ENCODE peak calls at places on chromosomes 16 and 17, in five cellular contexts. One of them, this sample, is unnamed. For H3K4me1, the result is how much of the 10 kb centered on the place peaks cover.

GRCh38 chr16:77443834-77444460 is 9.1 kb upstream of the ADAMTS18 start:
- DNase-seq in IMR-90: no peak
- DNase-seq in ovary: no peak
- DNase-seq in heart right ventricle: no peak
- DNase-seq in transverse colon: no peak
- DNase-seq in this sample: no peak

GRCh38 chr16:85379041-85380001 is 233.8 kb upstream of the GSE1 start:
- DNase-seq in IMR-90: no peak
- DNase-seq in ovary: no peak
- DNase-seq in heart right ventricle: no peak
- DNase-seq in transverse colon: no peak
- DNase-seq in this sample: no peak

GRCh38 chr16:84058664-84059063 is 16.1 kb upstream of the SLC38A8 start:
- DNase-seq in IMR-90: no peak
- DNase-seq in ovary: no peak
- DNase-seq in heart right ventricle: peak
- DNase-seq in transverse colon: no peak
- DNase-seq in this sample: peak

GRCh38 chr16:53924311-53924860 is 220.4 kb downstream of the FTO start:
- DNase-seq in IMR-90: no peak
- DNase-seq in ovary: no peak
- DNase-seq in heart right ventricle: no peak
- DNase-seq in transverse colon: no peak
- DNase-seq in this sample: no peak

GRCh38 chr16:3035972-3036725 is 595 bp downstream of the BICDL2 start:
- DNase-seq in IMR-90: no peak
- DNase-seq in ovary: no peak
- DNase-seq in heart right ventricle: no peak
- DNase-seq in transverse colon: peak
- DNase-seq in this sample: peak

GRCh38 chr16:56332464-56333079 is 92.8 kb downstream of the AMFR start:
- DNase-seq in IMR-90: peak
- DNase-seq in ovary: peak
- DNase-seq in heart right ventricle: peak
- DNase-seq in transverse colon: peak
- DNase-seq in this sample: peak

GRCh38 chr17:10018461-10018891 is 113.4 kb upstream of the RCVRN start:
- DNase-seq in IMR-90: no peak
- DNase-seq in ovary: no peak
- DNase-seq in heart right ventricle: no peak
- DNase-seq in transverse colon: no peak
- DNase-seq in this sample: no peak

GRCh38 chr17:59160203-59161025 is 4.9 kb downstream of the PRR11 start:
- DNase-seq in IMR-90: no peak
- DNase-seq in ovary: no peak
- DNase-seq in heart right ventricle: no peak
- DNase-seq in transverse colon: no peak
- DNase-seq in this sample: no peak

GRCh38 chr16:58507195-58507962 is 7.4 kb downstream of the NDRG4 start:
- DNase-seq in IMR-90: no peak
- DNase-seq in ovary: no peak
- DNase-seq in heart right ventricle: no peak
- DNase-seq in transverse colon: no peak
- DNase-seq in this sample: peak

GRCh38 chr16:75379339-75379738 is 54.0 kb downstream of the CFDP1 start:
- DNase-seq in IMR-90: no peak
- DNase-seq in ovary: no peak
- DNase-seq in heart right ventricle: no peak
- DNase-seq in transverse colon: no peak
- DNase-seq in this sample: no peak

GRCh38 chr16:69936751-69937211 is 14.4 kb upstream of the CLEC18A start:
- DNase-seq in IMR-90: no peak
- DNase-seq in ovary: no peak
- DNase-seq in heart right ventricle: no peak
- DNase-seq in transverse colon: no peak
- DNase-seq in this sample: no peak

GRCh38 chr17:69326302-69327059 is 452 bp downstream of the ABCA5 start:
- DNase-seq in IMR-90: peak
- DNase-seq in ovary: no peak
- DNase-seq in heart right ventricle: no peak
- DNase-seq in transverse colon: no peak
- DNase-seq in this sample: no peak

DNA sequence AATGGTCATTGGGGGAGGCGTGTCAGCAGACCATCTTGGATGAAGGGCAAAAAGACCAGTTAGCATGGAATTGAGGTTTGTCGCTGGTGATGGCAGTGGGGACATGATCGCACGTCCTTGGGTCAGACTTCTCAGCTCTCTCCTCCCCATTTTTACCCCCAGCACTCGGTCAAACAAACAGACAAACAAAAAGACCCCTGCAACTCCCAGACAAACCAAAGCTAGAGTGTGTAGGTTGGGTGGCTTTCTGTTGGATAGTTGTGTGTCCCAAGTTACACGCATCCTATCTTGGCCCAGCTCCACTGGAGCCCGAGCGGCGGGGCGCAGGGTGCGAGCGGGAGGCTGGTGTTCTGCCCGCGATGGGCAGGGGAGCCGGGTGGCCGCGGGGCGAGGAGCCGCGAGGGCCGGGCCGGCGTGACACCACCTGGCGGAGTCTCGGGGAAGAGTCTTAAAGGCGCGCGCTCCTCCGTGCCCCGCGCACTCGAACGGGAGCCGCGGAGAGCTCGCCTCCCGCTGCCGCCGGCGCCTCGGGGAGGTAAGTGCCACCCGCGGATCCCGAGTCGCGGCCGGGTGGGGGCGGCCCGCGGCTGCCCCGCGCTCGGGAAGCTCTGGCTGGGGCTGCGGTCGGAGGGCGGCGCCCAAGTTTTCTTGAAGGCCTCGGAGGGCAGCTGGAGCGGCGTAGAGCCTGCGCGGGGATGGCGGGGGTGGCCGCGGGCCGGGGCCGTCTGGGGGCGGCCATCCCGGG is 18.5 kb upstream of the NTN1 start:
- DNase-seq in IMR-90: no peak
- DNase-seq in ovary: no peak
- DNase-seq in heart right ventricle: peak
- DNase-seq in transverse colon: no peak
- DNase-seq in this sample: peak
- H3K4me1 ChIP-seq in IMR-90: under half
- H3K4me1 ChIP-seq in ovary: under half
- H3K4me1 ChIP-seq in heart right ventricle: under half
- H3K4me1 ChIP-seq in transverse colon: under half
- H3K4me1 ChIP-seq in this sample: under half

DNA sequence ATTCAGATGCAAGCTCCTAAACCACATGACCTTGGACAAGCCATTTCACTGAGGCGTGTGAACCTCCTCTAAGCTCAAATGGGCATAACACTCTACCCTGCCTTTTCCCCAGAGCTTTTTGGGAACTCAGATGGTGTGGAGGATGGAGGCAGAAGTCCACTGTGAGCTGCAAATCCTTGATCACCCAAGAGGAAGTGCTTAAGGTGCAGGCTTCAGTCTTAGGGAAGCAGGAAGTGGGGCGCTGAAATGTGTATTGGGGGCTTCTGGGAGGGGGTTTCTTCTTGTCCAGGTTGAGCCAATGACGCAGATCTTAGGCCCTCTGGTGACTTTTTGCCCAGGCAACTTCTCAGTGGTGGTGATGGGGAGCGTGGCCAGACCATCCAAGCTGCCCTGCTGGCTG is 12.9 kb downstream of the CIITA start:
- DNase-seq in IMR-90: no peak
- DNase-seq in ovary: no peak
- DNase-seq in heart right ventricle: no peak
- DNase-seq in transverse colon: no peak
- DNase-seq in this sample: no peak
- H3K4me3 ChIP-seq in IMR-90: no peak
- H3K4me3 ChIP-seq in ovary: no peak
- H3K4me3 ChIP-seq in heart right ventricle: no peak
- H3K4me3 ChIP-seq in transverse colon: no peak
- H3K4me3 ChIP-seq in this sample: no peak

GRCh38 chr16:15808071-15808470 is 48.8 kb downstream of the MYH11 start:
- DNase-seq in IMR-90: no peak
- DNase-seq in ovary: no peak
- DNase-seq in heart right ventricle: no peak
- DNase-seq in transverse colon: no peak
- DNase-seq in this sample: no peak

GRCh38 chr16:15811778-15812750 is 44.8 kb downstream of the MYH11 start:
- DNase-seq in IMR-90: peak
- DNase-seq in ovary: no peak
- DNase-seq in heart right ventricle: no peak
- DNase-seq in transverse colon: no peak
- DNase-seq in this sample: peak

GRCh38 chr16:15811416-15811777 is 45.4 kb downstream of the MYH11 start:
- DNase-seq in IMR-90: no peak
- DNase-seq in ovary: no peak
- DNase-seq in heart right ventricle: no peak
- DNase-seq in transverse colon: no peak
- DNase-seq in this sample: no peak

GRCh38 chr16:15810411-15810810 is 46.4 kb downstream of the MYH11 start:
- DNase-seq in IMR-90: no peak
- DNase-seq in ovary: no peak
- DNase-seq in heart right ventricle: no peak
- DNase-seq in transverse colon: no peak
- DNase-seq in this sample: no peak

DNA sequence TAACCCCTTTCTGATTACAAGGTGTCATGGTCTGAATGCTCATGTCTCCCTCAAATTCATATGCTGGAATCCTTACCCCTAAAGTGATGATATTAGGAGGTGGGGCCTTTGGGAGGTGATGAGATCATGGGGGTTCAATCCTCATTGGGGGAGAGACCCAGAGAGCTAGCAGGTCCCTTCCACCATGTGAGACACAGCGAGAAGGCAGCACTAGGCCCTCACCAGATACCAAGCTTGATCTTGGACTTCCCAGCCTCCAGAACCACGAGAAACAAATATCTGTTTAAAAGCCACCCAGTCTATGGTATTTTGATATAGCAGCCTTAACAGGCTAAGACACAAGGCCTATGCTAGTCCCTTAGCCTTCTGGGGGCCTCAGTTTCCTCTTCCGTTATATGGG is 45.9 kb downstream of the MYH11 start:
- DNase-seq in IMR-90: no peak
- DNase-seq in ovary: no peak
- DNase-seq in heart right ventricle: no peak
- DNase-seq in transverse colon: no peak
- DNase-seq in this sample: no peak
- H3K27ac ChIP-seq in IMR-90: no peak
- H3K27ac ChIP-seq in ovary: no peak
- H3K27ac ChIP-seq in heart right ventricle: no peak
- H3K27ac ChIP-seq in transverse colon: peak
- H3K27ac ChIP-seq in this sample: no peak

DNA sequence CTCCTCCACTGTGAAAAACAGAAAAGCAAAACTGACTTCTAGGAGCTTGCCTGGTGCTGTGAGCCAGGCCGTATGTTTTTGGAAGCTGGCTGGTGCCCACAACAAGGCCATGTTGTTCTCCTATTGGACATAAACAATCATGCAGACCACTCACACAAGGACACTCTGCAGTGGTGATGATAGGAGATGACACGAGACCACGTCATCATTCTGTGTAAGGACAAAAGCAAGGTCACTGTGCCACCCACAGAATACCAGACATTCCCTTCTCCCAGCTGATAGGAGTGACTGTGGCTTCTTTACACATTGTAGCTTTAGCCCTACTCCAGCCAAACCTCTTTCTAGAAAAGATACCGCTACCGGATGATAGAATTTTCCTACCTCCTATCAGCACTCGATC is 47.7 kb upstream of the LCMT1 start:
- DNase-seq in IMR-90: peak
- DNase-seq in ovary: no peak
- DNase-seq in heart right ventricle: no peak
- DNase-seq in transverse colon: no peak
- DNase-seq in this sample: peak
- H3K4me1 ChIP-seq in IMR-90: under half
- H3K4me1 ChIP-seq in ovary: under half
- H3K4me1 ChIP-seq in heart right ventricle: under half
- H3K4me1 ChIP-seq in transverse colon: under half
- H3K4me1 ChIP-seq in this sample: under half

GRCh38 chr16:14240964-14241363 is 169.8 kb downstream of the MRTFB start:
- DNase-seq in IMR-90: no peak
- DNase-seq in ovary: no peak
- DNase-seq in heart right ventricle: no peak
- DNase-seq in transverse colon: no peak
- DNase-seq in this sample: no peak
- H3K4me3 ChIP-seq in IMR-90: no peak
- H3K4me3 ChIP-seq in ovary: no peak
- H3K4me3 ChIP-seq in heart right ventricle: no peak
- H3K4me3 ChIP-seq in transverse colon: no peak
- H3K4me3 ChIP-seq in this sample: no peak

DNA sequence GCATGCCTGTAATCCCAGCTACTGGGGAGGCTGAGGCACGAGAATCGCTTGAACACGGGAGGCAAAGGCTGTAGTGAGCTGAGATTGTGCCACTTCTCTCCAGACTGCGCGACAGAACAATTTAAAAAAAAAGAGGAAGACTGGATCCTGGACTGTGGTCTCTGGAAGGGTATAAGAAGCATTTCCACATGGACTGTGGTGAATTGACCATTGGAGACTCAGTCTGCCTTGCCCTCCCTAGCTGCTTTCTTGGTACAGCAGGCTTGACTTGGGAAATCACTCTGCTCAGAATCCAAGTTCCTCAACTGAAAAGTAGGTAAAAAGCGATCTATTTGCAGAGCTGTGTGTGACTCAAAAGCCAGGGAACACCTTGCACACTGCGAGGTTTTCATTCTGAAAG is 1.0 kb upstream of the MGRN1 start:
- DNase-seq in IMR-90: no peak
- DNase-seq in ovary: no peak
- DNase-seq in heart right ventricle: no peak
- DNase-seq in transverse colon: no peak
- DNase-seq in this sample: peak
- H3K27ac ChIP-seq in IMR-90: no peak
- H3K27ac ChIP-seq in ovary: no peak
- H3K27ac ChIP-seq in heart right ventricle: no peak
- H3K27ac ChIP-seq in transverse colon: peak
- H3K27ac ChIP-seq in this sample: no peak

This sample was measured in right cardiac atrium.